ENCODE peak calls at places on chromosomes 12 and 14, in six cellular contexts. One of them, this sample, is unnamed.

GRCh38 chr12:4115570-4115969 is 158.0 kb upstream of the CCND2 start:
- DNase-seq in cardiac muscle cell: no peak
- DNase-seq in ascending aorta: no peak
- DNase-seq in heart right ventricle: no peak
- DNase-seq in astrocyte of the spinal cord: no peak
- DNase-seq in Panc1: no peak
- DNase-seq in this sample: no peak

GRCh38 chr12:69684472-69684871 is 14.6 kb downstream of the BEST3 start:
- DNase-seq in cardiac muscle cell: no peak
- DNase-seq in Panc1: no peak
- DNase-seq in astrocyte of the spinal cord: no peak
- DNase-seq in heart right ventricle: no peak
- DNase-seq in ascending aorta: no peak
- DNase-seq in this sample: no peak

GRCh38 chr12:40105265-40105514 is 691 bp downstream of the SLC2A13 start:
- DNase-seq in heart right ventricle: peak
- DNase-seq in astrocyte of the spinal cord: no peak
- DNase-seq in cardiac muscle cell: no peak
- DNase-seq in Panc1: no peak
- DNase-seq in ascending aorta: no peak
- DNase-seq in this sample: no peak

GRCh38 chr14:22390824-22391461 is 198.1 kb downstream of the DAD1 start:
- DNase-seq in ascending aorta: no peak
- DNase-seq in heart right ventricle: no peak
- DNase-seq in cardiac muscle cell: no peak
- DNase-seq in astrocyte of the spinal cord: no peak
- DNase-seq in Panc1: no peak
- DNase-seq in this sample: no peak

GRCh38 chr14:71142375-71143038 is 235.2 kb downstream of the PCNX1 start:
- DNase-seq in Panc1: no peak
- DNase-seq in ascending aorta: no peak
- DNase-seq in cardiac muscle cell: no peak
- DNase-seq in heart right ventricle: no peak
- DNase-seq in astrocyte of the spinal cord: peak
- DNase-seq in this sample: peak

GRCh38 chr12:27504506-27504905 is 19.5 kb upstream of the PPFIBP1 start:
- DNase-seq in astrocyte of the spinal cord: peak
- DNase-seq in cardiac muscle cell: no peak
- DNase-seq in Panc1: no peak
- DNase-seq in heart right ventricle: peak
- DNase-seq in ascending aorta: no peak
- DNase-seq in this sample: no peak

GRCh38 chr12:93790472-93791152 is 113.4 kb downstream of the CRADD start:
- DNase-seq in cardiac muscle cell: no peak
- DNase-seq in Panc1: no peak
- DNase-seq in astrocyte of the spinal cord: peak
- DNase-seq in heart right ventricle: no peak
- DNase-seq in ascending aorta: no peak
- DNase-seq in this sample: no peak

GRCh38 chr12:32062841-32063240 is 43.8 kb upstream of the BICD1 start:
- DNase-seq in cardiac muscle cell: no peak
- DNase-seq in astrocyte of the spinal cord: no peak
- DNase-seq in heart right ventricle: no peak
- DNase-seq in Panc1: no peak
- DNase-seq in ascending aorta: no peak
- DNase-seq in this sample: no peak

GRCh38 chr12:6230321-6231110 is 30.3 kb downstream of the CD9 start:
- DNase-seq in ascending aorta: peak
- DNase-seq in astrocyte of the spinal cord: peak
- DNase-seq in heart right ventricle: peak
- DNase-seq in Panc1: no peak
- DNase-seq in cardiac muscle cell: no peak
- DNase-seq in this sample: no peak

GRCh38 chr12:66236969-66237368 is 48.0 kb downstream of the IRAK3 start:
- DNase-seq in ascending aorta: no peak
- DNase-seq in Panc1: no peak
- DNase-seq in cardiac muscle cell: no peak
- DNase-seq in astrocyte of the spinal cord: no peak
- DNase-seq in heart right ventricle: no peak
- DNase-seq in this sample: no peak

GRCh38 chr12:117836476-117836875 is 132.3 kb downstream of the KSR2 start:
- DNase-seq in Panc1: no peak
- DNase-seq in cardiac muscle cell: no peak
- DNase-seq in astrocyte of the spinal cord: no peak
- DNase-seq in ascending aorta: no peak
- DNase-seq in heart right ventricle: no peak
- DNase-seq in this sample: no peak

GRCh38 chr14:26707234-26707633 is 109.4 kb upstream of the NOVA1 start:
- DNase-seq in Panc1: no peak
- DNase-seq in ascending aorta: no peak
- DNase-seq in astrocyte of the spinal cord: no peak
- DNase-seq in heart right ventricle: no peak
- DNase-seq in cardiac muscle cell: no peak
- DNase-seq in this sample: no peak

GRCh38 chr14:65210118-65210826 is 108.0 kb upstream of the MAX start:
- DNase-seq in ascending aorta: no peak
- DNase-seq in heart right ventricle: no peak
- DNase-seq in Panc1: no peak
- DNase-seq in astrocyte of the spinal cord: peak
- DNase-seq in cardiac muscle cell: no peak
- DNase-seq in this sample: no peak

GRCh38 chr12:95102916-95103671 is 29.7 kb upstream of the NR2C1 start:
- DNase-seq in astrocyte of the spinal cord: peak
- DNase-seq in Panc1: peak
- DNase-seq in cardiac muscle cell: no peak
- DNase-seq in heart right ventricle: no peak
- DNase-seq in ascending aorta: no peak
- DNase-seq in this sample: no peak

GRCh38 chr14:84544486-84544885 is 985.5 kb upstream of the FLRT2 start:
- DNase-seq in heart right ventricle: no peak
- DNase-seq in ascending aorta: no peak
- DNase-seq in Panc1: no peak
- DNase-seq in cardiac muscle cell: no peak
- DNase-seq in astrocyte of the spinal cord: no peak
- DNase-seq in this sample: no peak

GRCh38 chr14:73944432-73945158 is 5.3 kb downstream of the FAM161B start:
- DNase-seq in Panc1: no peak
- DNase-seq in astrocyte of the spinal cord: no peak
- DNase-seq in cardiac muscle cell: no peak
- DNase-seq in heart right ventricle: no peak
- DNase-seq in ascending aorta: no peak
- DNase-seq in this sample: no peak

GRCh38 chr14:73945159-73945670 is 4.7 kb downstream of the FAM161B start:
- DNase-seq in astrocyte of the spinal cord: no peak
- DNase-seq in cardiac muscle cell: no peak
- DNase-seq in ascending aorta: no peak
- DNase-seq in Panc1: no peak
- DNase-seq in heart right ventricle: no peak
- DNase-seq in this sample: no peak

GRCh38 chr14:73955674-73956073 is 5.6 kb downstream of the COQ6 start:
- DNase-seq in astrocyte of the spinal cord: no peak
- DNase-seq in heart right ventricle: no peak
- DNase-seq in ascending aorta: no peak
- DNase-seq in Panc1: no peak
- DNase-seq in cardiac muscle cell: no peak
- DNase-seq in this sample: no peak

GRCh38 chr14:73953731-73954130 is 3.6 kb downstream of the COQ6 start:
- DNase-seq in ascending aorta: no peak
- DNase-seq in cardiac muscle cell: no peak
- DNase-seq in Panc1: no peak
- DNase-seq in heart right ventricle: no peak
- DNase-seq in astrocyte of the spinal cord: no peak
- DNase-seq in this sample: no peak

DNA sequence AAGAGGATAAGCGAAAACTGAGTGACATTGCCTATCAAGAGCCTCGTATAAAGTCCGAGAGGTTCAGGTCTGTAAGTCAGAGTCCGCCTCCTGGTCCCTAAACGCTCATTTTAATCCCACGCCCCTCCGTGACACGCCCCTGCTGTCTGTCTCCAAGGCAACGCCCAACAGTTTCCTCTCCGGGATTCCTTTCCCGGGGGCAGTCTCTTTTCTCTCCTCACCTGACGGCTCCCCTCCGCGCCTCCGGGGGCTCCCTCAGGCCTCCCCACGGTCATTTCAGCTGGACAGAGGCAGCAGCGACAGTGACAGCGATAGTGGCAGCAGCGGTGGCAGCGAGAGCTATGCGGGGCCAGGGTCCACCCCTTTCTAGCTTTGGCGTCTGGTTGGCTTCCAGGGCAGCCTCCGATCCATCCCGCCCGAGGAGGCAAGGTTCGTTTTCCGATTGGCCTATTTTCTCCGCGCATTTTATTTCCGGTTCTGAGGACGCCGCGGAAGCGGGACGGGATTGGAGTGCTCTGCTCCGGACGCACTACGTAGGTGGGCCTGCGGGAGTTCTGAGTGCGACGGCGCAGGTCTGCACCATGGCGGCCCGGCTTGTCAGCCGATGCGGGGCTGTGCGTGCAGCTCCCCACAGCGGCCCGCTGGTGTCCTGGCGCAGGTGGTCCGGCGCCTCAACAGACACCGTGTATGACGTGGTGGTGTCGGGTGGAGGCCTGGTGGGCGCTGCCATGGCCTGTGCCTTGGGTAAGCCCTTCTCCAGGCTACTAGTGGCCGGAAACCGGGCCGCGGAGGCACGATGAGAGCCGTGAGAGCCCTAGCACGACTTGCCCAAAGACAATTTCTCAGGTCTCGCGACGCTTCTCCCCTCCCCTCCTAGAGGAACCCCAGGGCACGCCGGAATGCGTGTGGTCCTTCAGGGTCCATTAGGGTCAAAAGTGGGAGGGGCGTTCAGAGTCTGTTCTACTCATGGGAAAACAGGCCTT is at the start of the genes COQ6 and FAM161B:
- DNase-seq in cardiac muscle cell: peak
- DNase-seq in Panc1: peak
- DNase-seq in astrocyte of the spinal cord: peak
- DNase-seq in heart right ventricle: peak
- DNase-seq in ascending aorta: peak
- DNase-seq in this sample: peak
- TF ChIP-seq CTCF in cardiac muscle cell: no peak
- TF ChIP-seq CTCF in Panc1: no peak
- TF ChIP-seq CTCF in astrocyte of the spinal cord: no peak
- TF ChIP-seq CTCF in heart right ventricle: no peak
- TF ChIP-seq CTCF in ascending aorta: peak
- TF ChIP-seq CTCF in this sample: no peak

GRCh38 chr14:56814468-56815074 is 4.3 kb upstream of the OTX2 start:
- DNase-seq in cardiac muscle cell: no peak
- DNase-seq in Panc1: no peak
- DNase-seq in astrocyte of the spinal cord: no peak
- DNase-seq in ascending aorta: no peak
- DNase-seq in heart right ventricle: no peak
- DNase-seq in this sample: no peak

GRCh38 chr14:56813143-56813551 is 2.9 kb upstream of the OTX2 start:
- DNase-seq in Panc1: no peak
- DNase-seq in ascending aorta: no peak
- DNase-seq in astrocyte of the spinal cord: no peak
- DNase-seq in heart right ventricle: no peak
- DNase-seq in cardiac muscle cell: no peak
- DNase-seq in this sample: no peak

GRCh38 chr14:56810850-56811595 is 744 bp upstream of the OTX2 start:
- DNase-seq in heart right ventricle: no peak
- DNase-seq in astrocyte of the spinal cord: no peak
- DNase-seq in Panc1: no peak
- DNase-seq in cardiac muscle cell: no peak
- DNase-seq in ascending aorta: no peak
- DNase-seq in this sample: no peak

GRCh38 chr14:56811596-56812363 is 1.5 kb upstream of the OTX2 start:
- DNase-seq in Panc1: no peak
- DNase-seq in cardiac muscle cell: no peak
- DNase-seq in heart right ventricle: no peak
- DNase-seq in ascending aorta: no peak
- DNase-seq in astrocyte of the spinal cord: no peak
- DNase-seq in this sample: no peak

DNA sequence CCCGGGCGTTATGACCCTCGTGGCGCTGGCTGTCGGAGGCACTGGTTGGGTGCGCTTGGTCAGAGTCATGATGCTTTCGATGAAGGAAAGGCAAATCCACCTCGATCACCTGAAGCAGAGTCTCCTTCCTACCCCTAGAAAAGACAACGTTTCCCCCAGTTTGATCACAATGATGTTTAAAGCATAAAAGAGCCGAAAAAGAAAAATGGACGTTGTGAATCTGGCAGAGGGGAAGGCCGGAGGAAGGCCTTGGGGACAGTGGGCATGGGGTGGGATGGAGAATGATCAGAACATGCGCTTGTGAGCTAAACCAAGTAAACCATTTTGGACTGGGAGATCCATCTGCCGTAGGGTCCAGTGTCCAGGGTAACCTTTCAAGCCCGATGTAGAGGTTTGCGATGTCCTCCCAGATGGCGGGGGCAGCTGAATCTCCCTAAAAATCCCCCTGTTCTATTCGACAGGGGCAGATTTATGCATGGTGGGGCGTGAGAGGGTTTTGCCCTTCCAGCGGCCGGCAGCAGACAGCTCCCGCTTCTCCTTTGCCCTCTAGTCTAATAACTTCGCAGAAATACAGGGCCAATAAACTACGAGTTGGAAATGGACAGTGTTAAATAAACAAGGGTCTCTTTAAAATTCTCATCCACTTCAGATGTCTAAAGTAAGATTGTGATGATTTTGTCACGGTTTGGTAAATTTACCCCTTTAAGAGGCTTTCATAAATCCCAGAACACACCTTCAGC is 2.3 kb upstream of the OTX2 start:
- DNase-seq in Panc1: no peak
- DNase-seq in astrocyte of the spinal cord: no peak
- DNase-seq in ascending aorta: no peak
- DNase-seq in heart right ventricle: no peak
- DNase-seq in cardiac muscle cell: no peak
- DNase-seq in this sample: no peak
- H3K4me3 ChIP-seq in Panc1: no peak
- H3K4me3 ChIP-seq in astrocyte of the spinal cord: no peak
- H3K4me3 ChIP-seq in ascending aorta: no peak
- H3K4me3 ChIP-seq in heart right ventricle: no peak
- H3K4me3 ChIP-seq in cardiac muscle cell: no peak
- H3K4me3 ChIP-seq in this sample: no peak

GRCh38 chr12:114963846-114964245 is 279.9 kb upstream of the TBX3 start:
- DNase-seq in heart right ventricle: no peak
- DNase-seq in astrocyte of the spinal cord: no peak
- DNase-seq in ascending aorta: no peak
- DNase-seq in cardiac muscle cell: no peak
- DNase-seq in Panc1: no peak
- DNase-seq in this sample: no peak
- TF ChIP-seq CTCF in heart right ventricle: no peak
- TF ChIP-seq CTCF in astrocyte of the spinal cord: no peak
- TF ChIP-seq CTCF in ascending aorta: no peak
- TF ChIP-seq CTCF in cardiac muscle cell: no peak
- TF ChIP-seq CTCF in Panc1: no peak
- TF ChIP-seq CTCF in this sample: no peak

DNA sequence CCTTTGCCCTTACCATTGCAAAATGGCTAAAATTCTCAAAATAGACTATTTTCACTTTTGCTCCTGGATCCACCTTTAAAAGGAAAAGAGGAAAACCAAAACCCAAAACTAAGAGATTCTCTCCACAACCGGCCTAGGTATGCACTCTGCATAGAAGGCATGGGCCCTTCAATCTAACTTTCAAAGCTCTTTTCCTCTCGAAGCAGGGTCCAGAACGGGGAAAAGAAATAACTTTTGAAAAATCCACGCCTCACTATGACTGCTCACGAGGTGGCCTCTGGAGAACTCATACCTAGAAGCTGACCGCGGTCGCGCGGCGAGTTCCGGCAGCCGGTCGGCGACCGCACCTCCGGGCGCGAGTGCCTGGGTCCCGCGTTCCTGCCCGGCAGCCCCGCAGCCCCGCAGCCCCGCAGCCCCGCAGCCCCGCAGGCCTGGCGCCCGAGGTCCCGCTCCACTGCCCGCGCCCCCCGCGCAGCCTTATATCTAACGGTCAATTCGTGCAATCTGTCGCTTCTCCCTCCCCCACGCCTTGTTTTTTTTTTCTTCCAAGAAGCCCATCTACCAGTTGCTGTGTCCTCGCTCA is 2.6 kb downstream of the OTX2 start:
- DNase-seq in Panc1: no peak
- DNase-seq in cardiac muscle cell: peak
- DNase-seq in astrocyte of the spinal cord: no peak
- DNase-seq in heart right ventricle: no peak
- DNase-seq in ascending aorta: no peak
- DNase-seq in this sample: no peak
- H3K4me3 ChIP-seq in Panc1: no peak
- H3K4me3 ChIP-seq in cardiac muscle cell: peak
- H3K4me3 ChIP-seq in astrocyte of the spinal cord: no peak
- H3K4me3 ChIP-seq in heart right ventricle: peak
- H3K4me3 ChIP-seq in ascending aorta: peak
- H3K4me3 ChIP-seq in this sample: no peak

This sample was measured in BJ.